ENCODE peak calls at places on chromosomes 12 and 14, in ten cellular contexts. N is brain microvascular endothelial cell; A is activated CD8-positive, alpha-beta memory T cell treated with anti-CD3 and anti-CD28 coated beads for 48 hours; L is fibroblast of lung; J is ascending aorta; Y is caudate nucleus; B is type B pancreatic cell; W is stimulated activated naive B cell treated with anti-CD40 and anti-IgM and Interleukin-4, amounts not matched to agents 10 μg/mL and 1 μg/mL and 100 μg/mL, for 72 hours; F is thoracic aorta; H is mesothelial cell of epicardium. T is an unnamed sample.

GRCh38 chr12:13940466-13940865 is 40.9 kb downstream of the GRIN2B start:
- DNase-seq in N (no peak), A (no peak), L (no peak), J (no peak), Y (no peak), B (no peak), W (no peak), F (no peak), H (no peak), T (peak)

GRCh38 chr14:75578099-75578785 is at the start of gene FLVCR2:
- DNase-seq in N (peak), A (peak), L (peak), J (peak), Y (peak), B (peak), W (peak), F (peak), H (peak), T (peak)

GRCh38 chr12:64560395-64561301 is 49.6 kb upstream of the RASSF3 start:
- DNase-seq in N (peak), A (no peak), L (peak), J (no peak), Y (no peak), B (no peak), W (no peak), F (no peak), H (no peak), T (peak)

GRCh38 chr14:75428230-75429104 is 645 bp downstream of the JDP2 start:
- DNase-seq in N (no peak), A (no peak), L (peak), J (no peak), Y (peak), B (no peak), W (peak), F (no peak), H (no peak), T (peak)

GRCh38 chr14:89180546-89180945 is 236.5 kb downstream of the FOXN3 start:
- DNase-seq in N (no peak), A (no peak), L (no peak), J (no peak), Y (no peak), B (no peak), W (no peak), F (no peak), H (no peak), T (no peak)

GRCh38 chr12:121917950-121918678 is at the start of gene CFAP251:
- DNase-seq in N (peak), A (peak), L (peak), J (peak), Y (peak), B (peak), W (peak), F (peak), H (peak), T (peak)

GRCh38 chr14:94470311-94470710 is 5.7 kb downstream of the SERPINA9 start:
- DNase-seq in N (no peak), A (no peak), L (no peak), J (peak), Y (no peak), B (no peak), W (no peak), F (no peak), H (no peak), T (no peak)

GRCh38 chr12:113689047-113689610 is 217.5 kb upstream of the LHX5 start:
- DNase-seq in N (no peak), A (no peak), L (no peak), J (no peak), Y (no peak), B (no peak), W (no peak), F (no peak), H (no peak), T (no peak)

GRCh38 chr12:54603872-54604271 is 15.4 kb upstream of the PPP1R1A start:
- DNase-seq in N (no peak), A (no peak), L (no peak), J (no peak), Y (no peak), B (no peak), W (no peak), F (no peak), H (no peak), T (no peak)

GRCh38 chr12:129127771-129128170 is 274.5 kb downstream of the GLT1D1 start:
- DNase-seq in N (no peak), A (no peak), L (no peak), J (no peak), Y (no peak), B (peak), W (no peak), F (no peak), H (no peak), T (no peak)

GRCh38 chr12:989751-990278 is 1.2 kb upstream of the ERC1 start:
- DNase-seq in N (peak), A (no peak), L (peak), J (peak), Y (no peak), B (no peak), W (no peak), F (no peak), H (no peak), T (peak)

GRCh38 chr12:122544537-122544936 is 17.5 kb downstream of the KNTC1 start:
- DNase-seq in N (no peak), A (no peak), L (no peak), J (no peak), Y (no peak), B (no peak), W (no peak), F (no peak), H (no peak), T (no peak)

GRCh38 chr12:5085896-5086295 is 42.2 kb downstream of the KCNA5 start:
- DNase-seq in N (peak), A (no peak), L (peak), J (no peak), Y (no peak), B (no peak), W (no peak), F (no peak), H (no peak), T (peak)

GRCh38 chr12:96416033-96416790 is 16.0 kb upstream of the CDK17 start:
- DNase-seq in N (peak), A (no peak), L (peak), J (no peak), Y (no peak), B (no peak), W (no peak), F (no peak), H (no peak), T (peak)

GRCh38 chr12:79302171-79302841 is 388.5 kb downstream of the PAWR start:
- DNase-seq in N (no peak), A (no peak), L (no peak), J (no peak), Y (no peak), B (no peak), W (no peak), F (no peak), H (no peak), T (no peak)

GRCh38 chr12:85277900-85278597 is 2.0 kb upstream of the ALX1 start:
- DNase-seq in N (no peak), A (no peak), L (peak), J (no peak), Y (no peak), B (no peak), W (no peak), F (no peak), H (no peak), T (no peak)

GRCh38 chr12:122374707-122375106 is 47.8 kb downstream of the CLIP1 start:
- DNase-seq in N (no peak), A (no peak), L (no peak), J (peak), Y (no peak), B (no peak), W (no peak), F (no peak), H (no peak), T (no peak)

GRCh38 chr14:96582641-96582980 is 80.4 kb downstream of the PAPOLA start:
- DNase-seq in N (no peak), A (no peak), L (no peak), J (no peak), Y (no peak), B (no peak), W (no peak), F (no peak), H (no peak), T (no peak)

GRCh38 chr12:79689477-79690155 is 1.1 kb downstream of the PAWR start:
- DNase-seq in N (peak), A (no peak), L (peak), J (peak), Y (no peak), B (peak), W (peak), F (peak), H (peak), T (peak)

GRCh38 chr12:100154472-100155247 is 12.0 kb upstream of the BLTP3B start:
- DNase-seq in N (peak), A (peak), L (peak), J (peak), Y (no peak), B (no peak), W (peak), F (no peak), H (no peak), T (peak)

GRCh38 chr12:12685305-12685704 is 10.7 kb downstream of the GPR19 start:
- DNase-seq in N (no peak), A (no peak), L (no peak), J (no peak), Y (peak), B (no peak), W (no peak), F (no peak), H (no peak), T (no peak)

GRCh38 chr14:43665570-43666267 is 841.4 kb downstream of the FSCB start:
- DNase-seq in N (no peak), A (no peak), L (no peak), J (no peak), Y (no peak), B (no peak), W (no peak), F (no peak), H (no peak), T (no peak)

GRCh38 chr12:25533150-25533549 is 19.9 kb downstream of the LMNTD1 start:
- DNase-seq in N (no peak), A (no peak), L (no peak), J (no peak), Y (no peak), B (no peak), W (no peak), F (no peak), H (no peak), T (no peak)

GRCh38 chr14:91177073-91177796 is 63.4 kb downstream of the DGLUCY start:
- DNase-seq in N (peak), A (no peak), L (peak), J (no peak), Y (no peak), B (no peak), W (peak), F (no peak), H (no peak), T (peak)

GRCh38 chr12:80442426-80443222 is 1.4 kb upstream of the PTPRQ start:
- DNase-seq in N (peak), A (no peak), L (peak), J (no peak), Y (no peak), B (no peak), W (no peak), F (no peak), H (no peak), T (no peak)

T was measured in ACHN.